ENCODE peak calls at places on chromosomes 7 and 10, in nine cellular contexts. One of them, this sample, is unnamed.

GRCh38 chr10:100912013-100912608 is 652 bp upstream of the SLF2 start:
- DNase-seq in HL-60: no peak
- DNase-seq in CD8-positive, alpha-beta T cell: no peak
- DNase-seq in choroid plexus epithelial cell: peak
- DNase-seq in AG04450: no peak
- DNase-seq in kidney: no peak
- DNase-seq in non-pigmented ciliary epithelial cell: no peak
- DNase-seq in NCI-H1105: no peak
- DNase-seq in NCI-H2081: no peak
- DNase-seq in this sample: no peak

GRCh38 chr7:2607913-2608899 is 23.6 kb upstream of the TTYH3 start:
- DNase-seq in AG04450: no peak
- DNase-seq in HL-60: no peak
- DNase-seq in non-pigmented ciliary epithelial cell: no peak
- DNase-seq in NCI-H2081: no peak
- DNase-seq in kidney: peak
- DNase-seq in choroid plexus epithelial cell: no peak
- DNase-seq in NCI-H1105: no peak
- DNase-seq in CD8-positive, alpha-beta T cell: no peak
- DNase-seq in this sample: peak

GRCh38 chr7:123580406-123581161 is 21.0 kb upstream of the ASB15 start:
- DNase-seq in NCI-H2081: peak
- DNase-seq in non-pigmented ciliary epithelial cell: no peak
- DNase-seq in HL-60: peak
- DNase-seq in AG04450: no peak
- DNase-seq in NCI-H1105: no peak
- DNase-seq in CD8-positive, alpha-beta T cell: no peak
- DNase-seq in choroid plexus epithelial cell: peak
- DNase-seq in kidney: no peak
- DNase-seq in this sample: peak

GRCh38 chr7:30144659-30145321 is 10.0 kb downstream of the MTURN start:
- DNase-seq in non-pigmented ciliary epithelial cell: no peak
- DNase-seq in CD8-positive, alpha-beta T cell: no peak
- DNase-seq in AG04450: no peak
- DNase-seq in NCI-H1105: no peak
- DNase-seq in choroid plexus epithelial cell: no peak
- DNase-seq in kidney: no peak
- DNase-seq in HL-60: no peak
- DNase-seq in NCI-H2081: peak
- DNase-seq in this sample: no peak

GRCh38 chr10:30788307-30788706 is 158.8 kb upstream of the LYZL2 start:
- DNase-seq in non-pigmented ciliary epithelial cell: no peak
- DNase-seq in CD8-positive, alpha-beta T cell: no peak
- DNase-seq in AG04450: no peak
- DNase-seq in kidney: no peak
- DNase-seq in NCI-H2081: no peak
- DNase-seq in HL-60: no peak
- DNase-seq in NCI-H1105: no peak
- DNase-seq in choroid plexus epithelial cell: peak
- DNase-seq in this sample: no peak

GRCh38 chr10:77602913-77603528 is 34.6 kb downstream of the KCNMA1 start:
- DNase-seq in non-pigmented ciliary epithelial cell: no peak
- DNase-seq in choroid plexus epithelial cell: peak
- DNase-seq in AG04450: no peak
- DNase-seq in NCI-H2081: no peak
- DNase-seq in HL-60: no peak
- DNase-seq in CD8-positive, alpha-beta T cell: no peak
- DNase-seq in NCI-H1105: no peak
- DNase-seq in kidney: no peak
- DNase-seq in this sample: no peak

GRCh38 chr10:73887038-73888015 is 13.0 kb upstream of the CAMK2G start:
- DNase-seq in NCI-H1105: peak
- DNase-seq in CD8-positive, alpha-beta T cell: no peak
- DNase-seq in kidney: peak
- DNase-seq in choroid plexus epithelial cell: peak
- DNase-seq in non-pigmented ciliary epithelial cell: peak
- DNase-seq in AG04450: peak
- DNase-seq in NCI-H2081: peak
- DNase-seq in HL-60: no peak
- DNase-seq in this sample: no peak

GRCh38 chr7:130882396-130882795 is 148.4 kb upstream of the KLF14 start:
- DNase-seq in CD8-positive, alpha-beta T cell: no peak
- DNase-seq in NCI-H2081: no peak
- DNase-seq in kidney: no peak
- DNase-seq in AG04450: no peak
- DNase-seq in HL-60: no peak
- DNase-seq in non-pigmented ciliary epithelial cell: no peak
- DNase-seq in NCI-H1105: no peak
- DNase-seq in choroid plexus epithelial cell: no peak
- DNase-seq in this sample: no peak

GRCh38 chr7:155738652-155739537 is 73.4 kb downstream of the SHH start:
- DNase-seq in HL-60: peak
- DNase-seq in NCI-H1105: no peak
- DNase-seq in NCI-H2081: peak
- DNase-seq in CD8-positive, alpha-beta T cell: peak
- DNase-seq in AG04450: peak
- DNase-seq in non-pigmented ciliary epithelial cell: peak
- DNase-seq in choroid plexus epithelial cell: peak
- DNase-seq in kidney: peak
- DNase-seq in this sample: peak

GRCh38 chr10:129192344-129193128 is 274.5 kb upstream of the MGMT start:
- DNase-seq in CD8-positive, alpha-beta T cell: no peak
- DNase-seq in kidney: peak
- DNase-seq in AG04450: no peak
- DNase-seq in NCI-H1105: no peak
- DNase-seq in non-pigmented ciliary epithelial cell: no peak
- DNase-seq in NCI-H2081: no peak
- DNase-seq in choroid plexus epithelial cell: no peak
- DNase-seq in HL-60: no peak
- DNase-seq in this sample: no peak

GRCh38 chr7:27164381-27165088 is 802 bp downstream of the HOXA9 start:
- DNase-seq in NCI-H1105: no peak
- DNase-seq in AG04450: no peak
- DNase-seq in NCI-H2081: no peak
- DNase-seq in kidney: peak
- DNase-seq in HL-60: no peak
- DNase-seq in non-pigmented ciliary epithelial cell: no peak
- DNase-seq in CD8-positive, alpha-beta T cell: no peak
- DNase-seq in choroid plexus epithelial cell: no peak
- DNase-seq in this sample: no peak

GRCh38 chr10:60203993-60204618 is 185.6 kb downstream of the ANK3 start:
- DNase-seq in AG04450: no peak
- DNase-seq in HL-60: no peak
- DNase-seq in kidney: no peak
- DNase-seq in choroid plexus epithelial cell: peak
- DNase-seq in NCI-H1105: no peak
- DNase-seq in CD8-positive, alpha-beta T cell: no peak
- DNase-seq in non-pigmented ciliary epithelial cell: no peak
- DNase-seq in NCI-H2081: peak
- DNase-seq in this sample: no peak

GRCh38 chr10:71521504-71522290 is 125.0 kb downstream of the CDH23 start:
- DNase-seq in CD8-positive, alpha-beta T cell: no peak
- DNase-seq in AG04450: no peak
- DNase-seq in HL-60: no peak
- DNase-seq in kidney: no peak
- DNase-seq in choroid plexus epithelial cell: no peak
- DNase-seq in NCI-H1105: no peak
- DNase-seq in NCI-H2081: no peak
- DNase-seq in non-pigmented ciliary epithelial cell: no peak
- DNase-seq in this sample: no peak

GRCh38 chr10:71270301-71270777 is 48.7 kb upstream of the SLC29A3 start:
- DNase-seq in AG04450: no peak
- DNase-seq in NCI-H1105: peak
- DNase-seq in kidney: no peak
- DNase-seq in HL-60: peak
- DNase-seq in non-pigmented ciliary epithelial cell: peak
- DNase-seq in choroid plexus epithelial cell: peak
- DNase-seq in CD8-positive, alpha-beta T cell: no peak
- DNase-seq in NCI-H2081: peak
- DNase-seq in this sample: peak

GRCh38 chr7:79319369-79319768 is 134.1 kb downstream of the MAGI2 start:
- DNase-seq in kidney: no peak
- DNase-seq in non-pigmented ciliary epithelial cell: no peak
- DNase-seq in choroid plexus epithelial cell: no peak
- DNase-seq in HL-60: no peak
- DNase-seq in AG04450: no peak
- DNase-seq in NCI-H1105: no peak
- DNase-seq in NCI-H2081: no peak
- DNase-seq in CD8-positive, alpha-beta T cell: no peak
- DNase-seq in this sample: no peak

GRCh38 chr7:157397751-157398691 is 61.2 kb downstream of the DNAJB6 start:
- DNase-seq in NCI-H2081: peak
- DNase-seq in kidney: peak
- DNase-seq in HL-60: peak
- DNase-seq in NCI-H1105: peak
- DNase-seq in AG04450: peak
- DNase-seq in non-pigmented ciliary epithelial cell: no peak
- DNase-seq in CD8-positive, alpha-beta T cell: no peak
- DNase-seq in choroid plexus epithelial cell: peak
- DNase-seq in this sample: no peak

GRCh38 chr10:11045487-11045886 is 27.8 kb downstream of the CELF2 start:
- DNase-seq in CD8-positive, alpha-beta T cell: no peak
- DNase-seq in choroid plexus epithelial cell: no peak
- DNase-seq in AG04450: no peak
- DNase-seq in NCI-H1105: no peak
- DNase-seq in HL-60: no peak
- DNase-seq in NCI-H2081: no peak
- DNase-seq in non-pigmented ciliary epithelial cell: no peak
- DNase-seq in kidney: no peak
- DNase-seq in this sample: no peak

GRCh38 chr10:103612462-103613365 is 119.2 kb downstream of the NEURL1 start:
- DNase-seq in HL-60: no peak
- DNase-seq in AG04450: peak
- DNase-seq in kidney: no peak
- DNase-seq in NCI-H2081: no peak
- DNase-seq in NCI-H1105: no peak
- DNase-seq in non-pigmented ciliary epithelial cell: peak
- DNase-seq in CD8-positive, alpha-beta T cell: no peak
- DNase-seq in choroid plexus epithelial cell: peak
- DNase-seq in this sample: no peak

GRCh38 chr10:86681047-86681446 is 12.7 kb downstream of the LDB3 start:
- DNase-seq in kidney: no peak
- DNase-seq in non-pigmented ciliary epithelial cell: no peak
- DNase-seq in HL-60: no peak
- DNase-seq in CD8-positive, alpha-beta T cell: no peak
- DNase-seq in choroid plexus epithelial cell: no peak
- DNase-seq in NCI-H1105: no peak
- DNase-seq in NCI-H2081: no peak
- DNase-seq in AG04450: no peak
- DNase-seq in this sample: no peak